ENCODE peak calls at places on chromosomes 7 and 10, in five cellular contexts. D, Y, H, F and B are unnamed samples.

GRCh38 chr7:107505362-107505761 is 35.5 kb downstream of the GPR22 start:
- DNase-seq in D (no peak), H (no peak), F (no peak), Y (no peak), B (no peak)

GRCh38 chr10:100725041-100725440 is 20.3 kb upstream of the PAX2 start:
- DNase-seq in Y (no peak), D (no peak), H (no peak), F (no peak), B (no peak)

GRCh38 chr7:29249383-29249750 is 54.8 kb downstream of the CHN2 start:
- DNase-seq in H (no peak), D (no peak), F (no peak), Y (no peak), B (no peak)

GRCh38 chr7:157113607-157114006 is 25.1 kb upstream of the UBE3C start:
- DNase-seq in H (no peak), D (no peak), F (no peak), Y (no peak), B (no peak)

GRCh38 chr10:73785721-73786511 is 510 bp downstream of the ZSWIM8 start:
- DNase-seq in D (no peak), F (no peak), Y (no peak), H (peak), B (peak)

GRCh38 chr10:59905735-59906416 is 480 bp downstream of the CCDC6 start:
- DNase-seq in H (no peak), F (no peak), D (no peak), Y (peak), B (peak)

GRCh38 chr10:27153855-27154198 is 357 bp downstream of the YME1L1 start:
- DNase-seq in H (no peak), D (peak), Y (no peak), F (peak), B (no peak)

GRCh38 chr7:50793115-50793946 is 10.6 kb upstream of the GRB10 start:
- DNase-seq in Y (no peak), H (peak), F (peak), D (peak), B (no peak)

GRCh38 chr7:2860627-2861133 is 16.6 kb upstream of the GNA12 start:
- DNase-seq in D (no peak), Y (no peak), H (no peak), F (no peak), B (no peak)

GRCh38 chr7:105768117-105768516 is 108.3 kb downstream of the ATXN7L1 start:
- DNase-seq in D (no peak), F (no peak), Y (no peak), H (no peak), B (no peak)

GRCh38 chr10:87651801-87652200 is 7.9 kb upstream of the PAPSS2 start:
- DNase-seq in Y (no peak), D (no peak), H (no peak), F (no peak), B (no peak)

GRCh38 chr7:105131890-105132289 is 117.9 kb downstream of the KMT2E start:
- DNase-seq in D (no peak), Y (no peak), H (no peak), F (no peak), B (no peak)

GRCh38 chr10:13100349-13101294 is 659 bp downstream of the OPTN start:
- DNase-seq in D (no peak), F (peak), Y (peak), H (peak), B (no peak)

GRCh38 chr10:3886191-3886590 is 101.2 kb upstream of the KLF6 start:
- DNase-seq in H (no peak), F (no peak), Y (no peak), D (no peak), B (no peak)

GRCh38 chr7:120272896-120273475 is at the start of gene KCND2:
- DNase-seq in Y (no peak), H (no peak), D (no peak), F (no peak), B (no peak)

GRCh38 chr7:80997841-80998240 is 79.0 kb upstream of the SEMA3C start:
- DNase-seq in D (no peak), H (no peak), Y (no peak), F (no peak), B (no peak)

GRCh38 chr7:29106128-29106988 is 40.0 kb downstream of the CPVL start:
- DNase-seq in H (no peak), D (peak), F (no peak), Y (no peak), B (no peak)

GRCh38 chr10:129546106-129546505 is 79.1 kb downstream of the MGMT start:
- DNase-seq in F (no peak), D (no peak), Y (no peak), H (no peak), B (no peak)

GRCh38 chr7:28270536-28270935 is 89.9 kb upstream of the JAZF1 start:
- DNase-seq in H (no peak), Y (no peak), F (no peak), D (no peak), B (no peak)